ENCODE peak calls at places on chromosomes 2 and 18, in four cellular contexts. U, O, V and B are unnamed samples.

GRCh38 chr2:142582317-142582716 is 295.1 kb upstream of the KYNU start:
- DNase-seq in V (no peak), U (no peak), O (no peak), B (no peak)

GRCh38 chr2:48145845-48146452 is 239.7 kb upstream of the FBXO11 start:
- DNase-seq in V (no peak), O (no peak), U (no peak), B (no peak)

GRCh38 chr2:120984452-120985173 is 248.9 kb downstream of the GLI2 start:
- DNase-seq in U (no peak), O (no peak), V (no peak), B (no peak)

GRCh38 chr2:188931361-188931760 is 42.8 kb upstream of the COL3A1 start:
- DNase-seq in V (no peak), O (no peak), U (no peak), B (no peak)

GRCh38 chr2:178413472-178414265 is 37.3 kb downstream of the PRKRA start:
- DNase-seq in O (peak; percentile 57), V (peak; percentile 83), U (peak; percentile 78), B (peak; percentile 59)

GRCh38 chr2:22601007-22601406 is 784.0 kb upstream of the KLHL29 start:
- DNase-seq in O (no peak), U (no peak), V (no peak), B (no peak)

GRCh38 chr2:70974592-70974991 is 3.8 kb upstream of the ANKRD53 start:
- DNase-seq in O (no peak), V (no peak), U (no peak), B (no peak)

GRCh38 chr2:229611360-229611759 is 103.0 kb downstream of the DNER start:
- DNase-seq in U (no peak), O (no peak), V (no peak), B (no peak)

GRCh38 chr2:146879882-146880281 is 964.9 kb upstream of the ACVR2A start:
- DNase-seq in O (no peak), V (no peak), U (no peak), B (no peak)

GRCh38 chr2:241069821-241070281 is 32.2 kb downstream of the MTERF4 start:
- DNase-seq in V (peak; percentile 47), O (no peak), U (no peak), B (no peak)

GRCh38 chr18:3350566-3351527 is 88.9 kb downstream of the MYL12B start:
- DNase-seq in V (no peak), U (no peak), O (no peak), B (no peak)

GRCh38 chr18:66749030-66749429 is 145.1 kb upstream of the CDH19 start:
- DNase-seq in V (no peak), U (no peak), O (no peak), B (no peak)

GRCh38 chr18:51030537-51031258 is 685 bp downstream of the SMAD4 start:
- DNase-seq in O (peak; percentile 69), U (peak; percentile 70), V (peak; percentile 78), B (peak; percentile 72)

GRCh38 chr18:2027026-2027425 is 544.3 kb downstream of the METTL4 start:
- DNase-seq in V (no peak), U (no peak), O (no peak), B (no peak)

GRCh38 chr2:222733846-222734689 is 62.6 kb downstream of the MOGAT1 start:
- DNase-seq in V (no peak), O (no peak), U (no peak), B (peak; percentile 40)

GRCh38 chr2:219626540-219626939 is 890 bp upstream of the SLC4A3 start:
- DNase-seq in U (no peak), O (no peak), V (no peak), B (no peak)

GRCh38 chr2:223082701-223083100 is 30.7 kb downstream of the KCNE4 start:
- DNase-seq in O (no peak), U (no peak), V (no peak), B (no peak)

GRCh38 chr2:238653436-238654109 is 194.3 kb upstream of the TWIST2 start:
- DNase-seq in U (no peak), O (no peak), V (no peak), B (no peak)

GRCh38 chr2:45439788-45440773 is 171.0 kb downstream of the SRBD1 start:
- DNase-seq in V (no peak), U (no peak), O (no peak), B (no peak)

GRCh38 chr18:34696681-34697080 is 13.4 kb upstream of the DTNA start:
- DNase-seq in O (no peak), U (no peak), V (no peak), B (no peak)

GRCh38 chr2:156456616-156457015 is 20.4 kb downstream of the GPD2 start:
- DNase-seq in O (no peak), V (no peak), U (no peak), B (no peak)

GRCh38 chr2:67389286-67389685 is 7.8 kb upstream of the ETAA1 start:
- DNase-seq in U (no peak), O (no peak), V (no peak), B (no peak)

GRCh38 chr2:439540-440465 is 151.9 kb upstream of the ALKAL2 start:
- DNase-seq in U (no peak), V (no peak), O (no peak), B (no peak)

GRCh38 chr2:135657806-135658582 is 83.7 kb upstream of the UBXN4 start:
- DNase-seq in V (peak; percentile 79), U (peak; percentile 51), O (peak; percentile 34), B (no peak)

GRCh38 chr2:38200583-38200982 is 124.6 kb upstream of the CYP1B1 start:
- DNase-seq in U (no peak), V (no peak), O (no peak), B (no peak)

GRCh38 chr18:415627-416612 is 84.6 kb downstream of the COLEC12 start:
- DNase-seq in V (no peak), U (no peak), O (no peak), B (no peak)

GRCh38 chr18:67217551-67218166 is 298.9 kb downstream of the DSEL start:
- DNase-seq in U (peak; percentile 63), O (peak; percentile 36), V (peak; percentile 72), B (no peak)

GRCh38 chr18:47175283-47175894 is 775 bp downstream of the IER3IP1 start:
- DNase-seq in V (no peak), U (no peak), O (no peak), B (no peak)

GRCh38 chr2:232892221-232892620 is 22.2 kb downstream of the SNORC start:
- DNase-seq in V (no peak), O (no peak), U (no peak), B (no peak)
- H3K27ac ChIP-seq in V (no peak overlapping the region), O (no peak overlapping the region), U (no peak overlapping the region), B (peak overlapping the region; percentile 8)

GRCh38 chr2:205609036-205609607 is 73.2 kb upstream of the NRP2 start:
- DNase-seq in O (no peak), V (no peak), U (no peak), B (no peak)
- H3K27ac ChIP-seq in O (no peak overlapping the region), V (no peak overlapping the region), U (no peak overlapping the region), B (no peak overlapping the region)

GRCh38 chr2:42099431-42100173 is 51.8 kb downstream of the PKDCC start:
- DNase-seq in V (no peak), U (peak; percentile 33), O (no peak), B (no peak)
- H3K27ac ChIP-seq in V (no peak overlapping the region), U (peak overlapping the region; percentile 100), O (no peak overlapping the region), B (no peak overlapping the region)

DNA sequence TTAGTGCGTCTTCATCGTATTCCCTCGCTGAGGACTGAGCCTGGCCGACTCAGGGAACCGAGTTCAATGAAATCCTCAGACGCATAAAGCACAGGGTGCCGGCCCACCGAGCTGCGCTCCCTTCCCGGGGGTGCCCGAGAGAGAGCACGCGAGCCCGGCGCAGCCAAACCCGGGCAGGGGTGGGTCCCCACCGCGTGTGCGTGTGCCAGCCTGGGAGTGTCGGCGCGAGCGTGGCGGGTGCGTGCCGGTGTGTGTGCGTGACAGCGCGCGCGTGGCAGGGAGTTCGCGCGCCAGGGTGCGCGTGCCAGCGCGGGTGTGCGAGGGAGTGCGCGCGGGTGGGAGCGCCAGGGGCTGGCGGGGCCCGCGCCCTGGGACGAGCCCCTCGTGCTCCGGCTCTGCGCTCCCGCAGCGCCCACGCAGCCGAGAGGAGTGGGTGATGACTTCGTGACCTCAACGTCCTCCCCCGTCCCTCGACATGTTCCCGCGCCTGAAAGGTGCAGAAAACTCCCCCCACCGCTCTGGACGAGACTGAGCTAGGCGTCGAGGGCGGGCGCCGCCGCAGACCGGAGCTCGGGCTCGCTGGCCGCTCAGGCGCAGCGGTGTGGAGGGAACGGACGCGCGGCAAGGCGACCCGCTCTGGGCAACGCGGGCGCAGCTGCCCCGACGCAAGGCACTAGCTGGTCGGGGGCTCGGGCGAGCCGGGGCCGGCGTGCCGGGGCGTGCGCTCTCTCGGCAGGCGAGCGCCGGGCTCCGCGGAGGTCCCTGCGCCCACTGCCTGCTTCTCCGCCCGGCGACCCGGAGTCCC is 583.0 kb downstream of the ZEB2 start:
- DNase-seq in V (no peak), O (no peak), U (no peak), B (peak; percentile 49)
- H3K27ac ChIP-seq in V (no peak overlapping the region), O (no peak overlapping the region), U (no peak overlapping the region), B (peak overlapping the region; percentile 72)

DNA sequence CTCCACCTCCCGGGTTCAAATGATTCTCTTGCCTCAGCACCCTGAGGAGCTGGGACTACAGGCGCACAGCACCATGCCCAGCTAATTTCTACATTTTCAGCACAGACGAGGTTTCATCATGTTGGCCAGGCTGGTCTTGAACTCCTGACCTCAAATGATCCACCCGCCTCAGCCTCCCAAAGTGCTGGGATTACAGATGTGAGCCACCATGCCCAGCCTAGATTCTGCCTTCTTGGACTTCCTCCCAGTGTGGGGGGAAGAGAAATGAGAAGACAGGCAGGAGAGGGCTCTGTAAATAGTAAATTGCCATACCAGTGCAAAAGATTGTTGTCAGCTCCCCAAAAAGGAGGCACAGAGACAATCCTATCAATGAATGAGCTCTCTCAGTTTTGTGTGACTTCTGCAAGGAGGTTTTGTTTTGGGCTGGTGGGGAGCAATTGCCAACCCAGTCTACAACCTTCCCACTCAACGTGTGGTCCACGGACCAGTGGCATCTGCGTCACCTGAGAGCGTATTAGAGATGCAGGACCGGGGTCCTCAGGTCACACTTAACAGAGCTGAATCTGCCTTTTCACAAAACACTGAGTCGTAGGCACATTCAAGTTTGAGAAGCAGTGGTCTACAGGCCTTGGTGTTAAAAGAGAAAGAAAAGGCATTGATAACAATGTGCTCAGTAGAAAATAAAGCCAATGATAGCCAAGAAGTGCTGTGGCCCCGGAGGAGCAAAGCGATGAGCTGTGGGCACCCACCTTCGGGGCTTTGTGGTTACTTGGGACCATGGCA is 78.1 kb downstream of the MYCN start:
- DNase-seq in O (no peak), U (no peak), V (no peak), B (no peak)
- H3K27ac ChIP-seq in O (no peak overlapping the region), U (no peak overlapping the region), V (no peak overlapping the region), B (no peak overlapping the region)

GRCh38 chr18:58341913-58342312 is 287.0 kb downstream of the ALPK2 start:
- DNase-seq in V (no peak), O (no peak), U (no peak), B (no peak)
- H3K27ac ChIP-seq in V (no peak overlapping the region), O (no peak overlapping the region), U (no peak overlapping the region), B (no peak overlapping the region)

DNA sequence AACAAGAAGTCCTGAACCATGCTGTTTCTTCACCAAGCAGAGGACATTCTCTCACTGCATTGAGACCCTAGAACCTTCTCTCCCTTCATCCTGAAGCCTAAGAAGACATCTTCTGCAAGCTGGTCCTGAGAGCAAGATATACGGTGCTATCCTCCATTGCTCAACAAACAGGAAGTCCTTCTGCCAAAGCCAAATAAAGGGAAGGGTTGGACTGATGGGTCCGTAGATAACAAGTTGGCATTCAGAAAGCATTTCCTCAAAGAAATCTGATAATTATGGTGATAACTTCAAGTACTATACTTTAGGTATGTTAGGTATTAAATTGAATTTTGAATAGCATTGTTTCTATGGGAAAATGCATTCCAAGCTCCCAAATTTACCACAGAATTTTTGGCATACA is 23.3 kb downstream of the GRB14 start:
- DNase-seq in V (no peak), O (no peak), U (no peak), B (no peak)
- H3K27ac ChIP-seq in V (no peak overlapping the region), O (no peak overlapping the region), U (no peak overlapping the region), B (no peak overlapping the region)